ENCODE peak calls at places on chromosomes 1 and 21, in seven cellular contexts. C is IMR-90, M is breast epithelium, A is sigmoid colon, H is right lobe of liver, Z is suprapubic skin, Y is A549. D is an unnamed sample.

GRCh38 chr1:192732787-192733186 is 76.1 kb upstream of the RGS2 start:
- DNase-seq in H (no peak), Z (no peak), C (no peak), M (no peak), Y (peak; percentile 57), A (no peak), D (no peak)

GRCh38 chr21:35658242-35658641 is 402.1 kb downstream of the SETD4 start:
- DNase-seq in C (peak; percentile 89), A (no peak), Y (no peak), M (no peak), Z (no peak), H (no peak), D (no peak)

GRCh38 chr1:11594222-11594621 is 60.0 kb downstream of the FBXO2 start:
- DNase-seq in M (no peak), Y (peak; percentile 7), Z (no peak), C (peak; percentile 2), H (no peak), A (no peak), D (no peak)

GRCh38 chr1:34709547-34709946 is 45.3 kb upstream of the GJB5 start:
- DNase-seq in M (no peak), C (no peak), H (no peak), Y (peak; percentile 7), Z (no peak), A (no peak), D (no peak)

GRCh38 chr1:21937372-21938121 is 437 bp upstream of the HSPG2 start:
- DNase-seq in Z (no peak), A (peak; percentile 94), H (peak; percentile 87), Y (peak; percentile 74), M (peak; percentile 82), C (peak; percentile 78), D (no peak)

GRCh38 chr1:245871881-245872280 is 635.2 kb downstream of the SMYD3 start:
- DNase-seq in C (peak; percentile 99), Z (no peak), A (no peak), M (no peak), H (no peak), Y (no peak), D (no peak)

GRCh38 chr21:14526199-14526598 is 19.9 kb downstream of the SAMSN1 start:
- DNase-seq in M (no peak), H (no peak), A (no peak), Y (no peak), C (no peak), Z (no peak), D (no peak)

GRCh38 chr1:217857061-217857460 is 225.9 kb downstream of the SPATA17 start:
- DNase-seq in Y (no peak), C (no peak), Z (no peak), H (no peak), M (no peak), A (no peak), D (no peak)

GRCh38 chr1:64861611-64862010 is 104.7 kb downstream of the JAK1 start:
- DNase-seq in A (no peak), H (no peak), Z (no peak), M (no peak), Y (peak; percentile 28), C (peak; percentile 17), D (no peak)

GRCh38 chr1:27992271-27992670 is 32.5 kb downstream of the XKR8 start:
- DNase-seq in H (no peak), A (no peak), M (no peak), C (no peak), Y (no peak), Z (no peak), D (no peak)

GRCh38 chr1:39933956-39934941 is 20.7 kb upstream of the MFSD2A start:
- DNase-seq in H (peak; percentile 93), M (peak; percentile 95), C (peak; percentile 91), A (peak; percentile 91), Z (peak; percentile 93), Y (peak; percentile 83), D (peak; percentile 99)

GRCh38 chr21:17758703-17759102 is 60.5 kb downstream of the C21orf91 start:
- DNase-seq in Y (no peak), C (no peak), H (no peak), A (no peak), M (no peak), Z (no peak), D (no peak)

GRCh38 chr1:22164841-22165808 is 22.2 kb upstream of the WNT4 start:
- DNase-seq in M (no peak), C (no peak), A (no peak), Y (no peak), Z (no peak), H (no peak), D (no peak)

GRCh38 chr21:30194701-30195299 is 21.1 kb downstream of the CLDN8 start:
- DNase-seq in A (no peak), Z (no peak), Y (peak; percentile 20), M (no peak), C (no peak), H (no peak), D (no peak)

GRCh38 chr21:45948576-45949141 is 32.9 kb upstream of the COL6A1 start:
- DNase-seq in Z (no peak), Y (no peak), H (no peak), A (peak; percentile 64), C (no peak), M (no peak), D (no peak)

GRCh38 chr1:226248091-226248490 is 24.6 kb downstream of the MIXL1 start:
- DNase-seq in M (no peak), C (peak; percentile 38), Y (no peak), H (no peak), A (no peak), Z (no peak), D (no peak)

GRCh38 chr1:11629626-11630025 is 24.6 kb downstream of the FBXO2 start:
- DNase-seq in Z (no peak), Y (no peak), C (no peak), A (no peak), H (no peak), M (no peak), D (no peak)

GRCh38 chr1:203582568-203582967 is 44.1 kb upstream of the ATP2B4 start:
- DNase-seq in H (no peak), Z (no peak), Y (no peak), A (no peak), C (no peak), M (no peak), D (no peak)

GRCh38 chr1:203573730-203574129 is 52.9 kb upstream of the ATP2B4 start:
- DNase-seq in C (no peak), Y (no peak), A (no peak), H (no peak), M (no peak), Z (no peak), D (no peak)

GRCh38 chr1:203581841-203582240 is 44.8 kb upstream of the ATP2B4 start:
- DNase-seq in C (no peak), H (no peak), A (no peak), M (no peak), Z (no peak), Y (no peak), D (no peak)

GRCh38 chr1:203580733-203581132 is 45.9 kb upstream of the ATP2B4 start:
- DNase-seq in Y (no peak), C (no peak), H (no peak), A (no peak), Z (no peak), M (no peak), D (no peak)

GRCh38 chr1:203577874-203578464 is 48.7 kb upstream of the ATP2B4 start:
- DNase-seq in H (no peak), M (no peak), C (no peak), Y (no peak), Z (no peak), A (no peak), D (no peak)
- H3K4me1 ChIP-seq in H (no peaks in the 10 kb centered on the region), M (no peaks in the 10 kb centered on the region), C (no peaks in the 10 kb centered on the region), Y (no peaks in the 10 kb centered on the region), Z (no peaks in the 10 kb centered on the region), A (no peaks in the 10 kb centered on the region), D (no peaks in the 10 kb centered on the region)

DNA sequence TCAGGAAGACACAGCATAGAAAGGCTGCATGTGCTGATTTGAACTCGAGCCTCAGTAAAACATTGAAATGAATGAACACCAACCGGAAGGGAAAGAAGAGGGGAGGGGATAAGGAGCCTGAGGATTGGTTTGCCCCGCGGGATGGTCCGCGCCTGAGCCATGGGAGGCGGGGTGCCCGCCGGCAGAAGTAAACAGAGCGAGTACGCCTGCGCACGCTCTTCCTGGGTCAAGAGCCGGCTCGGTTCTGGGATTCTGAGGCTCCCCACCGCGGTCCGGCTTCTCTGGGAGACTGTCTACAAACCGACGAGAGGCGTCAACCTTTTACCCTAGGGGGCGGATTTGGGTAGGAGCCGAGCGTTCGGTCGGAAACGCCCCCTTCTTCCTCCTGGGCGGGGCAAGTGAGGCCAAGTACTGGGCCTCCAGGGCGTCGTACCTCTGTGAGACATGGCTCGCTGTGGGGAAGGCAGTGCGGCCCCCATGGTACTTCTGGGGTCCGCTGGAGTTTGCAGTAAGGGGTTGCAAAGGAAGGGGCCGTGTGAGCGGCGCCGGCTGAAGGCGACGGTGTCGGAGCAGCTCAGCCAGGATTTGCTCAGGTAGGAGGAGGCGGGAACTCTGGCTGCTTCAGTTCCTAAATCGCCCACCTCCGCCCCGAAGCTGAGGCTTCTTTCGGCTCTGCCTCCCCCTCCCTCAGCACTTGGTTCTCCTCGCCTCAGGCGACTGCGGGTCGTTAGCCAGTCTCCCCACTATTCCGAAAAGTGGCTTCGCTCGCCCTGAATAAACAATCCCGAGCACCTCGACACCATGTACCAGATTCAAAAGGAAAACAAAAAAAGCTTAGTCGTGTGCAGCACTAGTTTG is at the start of gene BTBD8:
- DNase-seq in A (peak; percentile 93), Y (peak; percentile 71), Z (peak; percentile 90), M (peak; percentile 73), C (peak; percentile 71), H (peak; percentile 90), D (peak; percentile 91)
- TF ChIP-seq POLR2A in A (no peak), Y (peak; percentile 27), Z (no peak), M (peak; percentile 14), C (no peak), H (peak; percentile 41), D (no peak)

GRCh38 chr1:200620273-200621131 is at the start of gene KIF14:
- DNase-seq in M (peak; percentile 88), A (peak; percentile 95), C (peak; percentile 82), H (peak; percentile 96), Y (peak; percentile 93), Z (peak; percentile 96), D (no peak)
- H3K4me1 ChIP-seq in M (no peaks in the 10 kb centered on the region), A (no peaks in the 10 kb centered on the region), C (no peaks in the 10 kb centered on the region), H (no peaks in the 10 kb centered on the region), Y (peaks cover 12% of the 10 kb centered on the region), Z (peaks cover 34% of the 10 kb centered on the region), D (peaks cover 19% of the 10 kb centered on the region)

GRCh38 chr1:10472220-10473144 is at the start of gene DFFA:
- DNase-seq in C (peak; percentile 96), Y (peak; percentile 94), M (peak; percentile 88), Z (peak; percentile 95), H (peak; percentile 95), A (peak; percentile 96), D (no peak)
- TF ChIP-seq POLR2A in C (no peak), Y (peak; percentile 61), M (no peak), Z (no peak), H (peak; percentile 21), A (no peak), D (no peak)